ENCODE peak calls at places on chromosome 5, in five cellular contexts. One of them, this sample, is unnamed.

GRCh38 chr5:147743686-147744332 is 38.7 kb downstream of the JAKMIP2 start:
- DNase-seq in left lung: no peak
- DNase-seq in body of pancreas: no peak
- DNase-seq in kidney: no peak
- DNase-seq in GM23248: no peak
- DNase-seq in this sample: no peak

GRCh38 chr5:42600441-42600840 is 156.2 kb upstream of the CCDC152 start:
- DNase-seq in body of pancreas: no peak
- DNase-seq in GM23248: no peak
- DNase-seq in kidney: no peak
- DNase-seq in left lung: no peak
- DNase-seq in this sample: no peak

GRCh38 chr5:107806271-107806670 is 135.5 kb upstream of the EFNA5 start:
- DNase-seq in left lung: no peak
- DNase-seq in GM23248: no peak
- DNase-seq in body of pancreas: no peak
- DNase-seq in kidney: no peak
- DNase-seq in this sample: no peak

GRCh38 chr5:1316941-1317340 is 22.1 kb upstream of the TERT start:
- DNase-seq in left lung: no peak
- DNase-seq in body of pancreas: no peak
- DNase-seq in GM23248: no peak
- DNase-seq in kidney: no peak
- DNase-seq in this sample: no peak

GRCh38 chr5:99004960-99005359 is 76.2 kb upstream of the CHD1 start:
- DNase-seq in body of pancreas: no peak
- DNase-seq in left lung: no peak
- DNase-seq in GM23248: no peak
- DNase-seq in kidney: no peak
- DNase-seq in this sample: no peak

GRCh38 chr5:157100140-157100679 is 8.6 kb downstream of the HAVCR2 start:
- DNase-seq in kidney: no peak
- DNase-seq in GM23248: peak; percentile 87
- DNase-seq in left lung: peak; percentile 38
- DNase-seq in body of pancreas: no peak
- DNase-seq in this sample: no peak

GRCh38 chr5:98827161-98827560 is 53.7 kb downstream of the RGMB start:
- DNase-seq in left lung: no peak
- DNase-seq in GM23248: peak; percentile 65
- DNase-seq in kidney: no peak
- DNase-seq in body of pancreas: no peak
- DNase-seq in this sample: no peak

GRCh38 chr5:132418876-132419275 is 49.4 kb downstream of the SLC22A5 start:
- DNase-seq in body of pancreas: no peak
- DNase-seq in kidney: no peak
- DNase-seq in GM23248: peak; percentile 24
- DNase-seq in left lung: no peak
- DNase-seq in this sample: no peak

GRCh38 chr5:153551537-153552079 is 61.1 kb downstream of the GRIA1 start:
- DNase-seq in kidney: no peak
- DNase-seq in body of pancreas: no peak
- DNase-seq in left lung: no peak
- DNase-seq in GM23248: peak; percentile 95
- DNase-seq in this sample: no peak

GRCh38 chr5:108084105-108084504 is 297.8 kb downstream of the FBXL17 start:
- DNase-seq in GM23248: no peak
- DNase-seq in left lung: no peak
- DNase-seq in kidney: no peak
- DNase-seq in body of pancreas: no peak
- DNase-seq in this sample: no peak

GRCh38 chr5:11334404-11334803 is 569.8 kb downstream of the CTNND2 start:
- DNase-seq in left lung: no peak
- DNase-seq in body of pancreas: no peak
- DNase-seq in GM23248: peak; percentile 3
- DNase-seq in kidney: no peak
- DNase-seq in this sample: peak; percentile 50

GRCh38 chr5:168227001-168227400 is 64.4 kb upstream of the WWC1 start:
- DNase-seq in GM23248: peak; percentile 25
- DNase-seq in left lung: no peak
- DNase-seq in kidney: no peak
- DNase-seq in body of pancreas: no peak
- DNase-seq in this sample: no peak

GRCh38 chr5:115586525-115587146 is 15.6 kb downstream of the TICAM2 start:
- DNase-seq in GM23248: peak; percentile 77
- DNase-seq in kidney: no peak
- DNase-seq in body of pancreas: no peak
- DNase-seq in left lung: no peak
- DNase-seq in this sample: no peak

GRCh38 chr5:96838483-96839395 is 31.0 kb upstream of the ERAP1 start:
- DNase-seq in left lung: no peak
- DNase-seq in body of pancreas: no peak
- DNase-seq in kidney: no peak
- DNase-seq in GM23248: no peak
- DNase-seq in this sample: no peak

GRCh38 chr5:20470997-20471396 is 483.0 kb upstream of the CDH18 start:
- DNase-seq in body of pancreas: no peak
- DNase-seq in kidney: no peak
- DNase-seq in GM23248: no peak
- DNase-seq in left lung: no peak
- DNase-seq in this sample: no peak

GRCh38 chr5:151742870-151743294 is 15.5 kb downstream of the ATOX1 start:
- DNase-seq in GM23248: peak; percentile 86
- DNase-seq in left lung: no peak
- DNase-seq in kidney: no peak
- DNase-seq in body of pancreas: no peak
- DNase-seq in this sample: peak; percentile 44

GRCh38 chr5:132465095-132465707 is 25.4 kb downstream of the IRF1 start:
- DNase-seq in left lung: peak; percentile 25
- DNase-seq in GM23248: peak; percentile 36
- DNase-seq in body of pancreas: no peak
- DNase-seq in kidney: peak; percentile 72
- DNase-seq in this sample: no peak

GRCh38 chr5:103918668-103919367 is 356.2 kb upstream of the NUDT12 start:
- DNase-seq in left lung: no peak
- DNase-seq in body of pancreas: no peak
- DNase-seq in kidney: no peak
- DNase-seq in GM23248: no peak
- DNase-seq in this sample: no peak

GRCh38 chr5:90844931-90845330 is 286.3 kb downstream of the ADGRV1 start:
- DNase-seq in left lung: no peak
- DNase-seq in kidney: peak; percentile 39
- DNase-seq in GM23248: no peak
- DNase-seq in body of pancreas: peak; percentile 12
- DNase-seq in this sample: no peak

GRCh38 chr5:9362600-9362999 is 183.3 kb downstream of the SEMA5A start:
- DNase-seq in left lung: no peak
- DNase-seq in body of pancreas: no peak
- DNase-seq in kidney: no peak
- DNase-seq in GM23248: no peak
- DNase-seq in this sample: no peak

GRCh38 chr5:76341935-76342334 is 61.1 kb upstream of the IQGAP2 start:
- DNase-seq in left lung: no peak
- DNase-seq in body of pancreas: no peak
- DNase-seq in kidney: no peak
- DNase-seq in GM23248: no peak
- DNase-seq in this sample: no peak

GRCh38 chr5:62632181-62632580 is 53.6 kb downstream of the LRRC70 start:
- DNase-seq in GM23248: no peak
- DNase-seq in left lung: no peak
- DNase-seq in body of pancreas: no peak
- DNase-seq in kidney: no peak
- DNase-seq in this sample: no peak

GRCh38 chr5:58459276-58459859 is 518 bp downstream of the PLK2 start:
- DNase-seq in left lung: peak; percentile 47
- DNase-seq in kidney: no peak
- DNase-seq in body of pancreas: no peak
- DNase-seq in GM23248: peak; percentile 70
- DNase-seq in this sample: peak; percentile 70

GRCh38 chr5:39264528-39264927 is 45.2 kb upstream of the FYB1 start:
- DNase-seq in body of pancreas: no peak
- DNase-seq in GM23248: no peak
- DNase-seq in kidney: no peak
- DNase-seq in left lung: no peak
- DNase-seq in this sample: no peak
- H3K4me1 ChIP-seq in body of pancreas: no peaks in the 10 kb centered on the region
- H3K4me1 ChIP-seq in GM23248: peaks cover 6% of the 10 kb centered on the region
- H3K4me1 ChIP-seq in kidney: no peaks in the 10 kb centered on the region
- H3K4me1 ChIP-seq in left lung: peaks cover 65% of the 10 kb centered on the region
- H3K4me1 ChIP-seq in this sample: no peaks in the 10 kb centered on the region

GRCh38 chr5:17361331-17361730 is 136.7 kb upstream of the TAF11L2 start:
- DNase-seq in GM23248: no peak
- DNase-seq in left lung: no peak
- DNase-seq in body of pancreas: no peak
- DNase-seq in kidney: no peak
- DNase-seq in this sample: no peak

GRCh38 chr5:17367256-17367845 is 130.7 kb upstream of the TAF11L2 start:
- DNase-seq in left lung: no peak
- DNase-seq in GM23248: no peak
- DNase-seq in kidney: no peak
- DNase-seq in body of pancreas: no peak
- DNase-seq in this sample: no peak

GRCh38 chr5:17360879-17361278 is 137.2 kb upstream of the TAF11L2 start:
- DNase-seq in left lung: no peak
- DNase-seq in kidney: no peak
- DNase-seq in body of pancreas: no peak
- DNase-seq in GM23248: no peak
- DNase-seq in this sample: no peak

GRCh38 chr5:17365326-17365725 is 132.7 kb upstream of the TAF11L2 start:
- DNase-seq in left lung: no peak
- DNase-seq in body of pancreas: no peak
- DNase-seq in kidney: no peak
- DNase-seq in GM23248: no peak
- DNase-seq in this sample: no peak

DNA sequence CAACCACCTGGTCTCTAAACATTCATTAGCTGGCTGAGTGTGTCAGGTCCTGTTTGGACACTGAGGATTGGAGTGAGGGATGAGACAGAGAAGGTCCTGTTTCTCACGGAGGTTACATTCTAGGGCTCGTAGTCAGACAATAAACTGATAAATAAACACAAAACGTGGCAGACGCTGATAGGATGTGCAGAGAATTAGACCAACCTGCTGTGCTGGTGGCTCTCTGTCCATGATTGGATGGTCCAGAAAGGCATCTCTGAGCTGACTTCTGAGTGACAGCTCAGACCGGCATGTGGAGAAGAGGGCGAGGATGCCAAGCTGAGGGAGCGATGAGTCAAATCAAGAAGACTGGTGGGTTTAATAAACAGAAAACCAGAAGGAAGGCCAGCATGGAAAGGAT is 132.3 kb upstream of the TAF11L2 start:
- DNase-seq in GM23248: no peak
- DNase-seq in left lung: no peak
- DNase-seq in kidney: no peak
- DNase-seq in body of pancreas: no peak
- DNase-seq in this sample: no peak
- H3K27ac ChIP-seq in GM23248: no peak overlapping the region
- H3K27ac ChIP-seq in left lung: no peak overlapping the region
- H3K27ac ChIP-seq in kidney: no peak overlapping the region
- H3K27ac ChIP-seq in body of pancreas: no peak overlapping the region
- H3K27ac ChIP-seq in this sample: no peak overlapping the region

DNA sequence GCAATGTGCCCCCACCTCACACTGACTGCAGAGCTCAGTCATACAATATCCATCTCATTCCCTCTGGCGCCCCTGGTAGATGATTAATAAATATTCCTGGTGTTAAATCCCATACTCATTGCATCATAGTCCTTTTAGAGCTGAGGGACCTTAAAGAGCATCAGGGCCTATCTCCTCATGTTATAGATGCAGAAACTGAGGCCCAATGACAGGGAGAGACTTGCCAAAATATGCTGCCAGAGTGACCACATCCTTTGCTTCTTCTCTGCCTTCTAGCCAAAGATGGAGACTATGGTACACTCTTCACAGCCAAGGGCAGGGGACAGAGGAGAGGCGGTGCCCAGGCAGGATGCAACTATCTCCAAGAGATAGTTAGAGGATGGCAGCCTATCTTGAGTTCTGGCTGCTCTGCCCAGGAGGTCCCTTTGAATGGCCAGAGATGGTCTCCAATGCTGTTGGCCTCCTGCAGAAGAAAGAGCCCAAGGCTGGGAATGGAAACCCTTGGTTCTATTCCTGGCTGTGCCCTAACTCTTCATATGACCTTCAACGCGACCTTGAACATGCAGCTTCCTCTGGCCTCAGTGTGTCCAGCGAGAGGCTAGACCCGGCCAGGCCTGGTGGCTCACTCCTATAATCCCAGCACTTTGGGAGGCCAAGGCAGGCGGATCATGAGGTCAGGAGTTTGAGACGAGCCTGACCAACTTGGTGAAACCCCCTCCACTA is 36.3 kb upstream of the IL17B start:
- DNase-seq in GM23248: peak; percentile 61
- DNase-seq in left lung: no peak
- DNase-seq in body of pancreas: no peak
- DNase-seq in kidney: no peak
- DNase-seq in this sample: no peak
- H3K4me1 ChIP-seq in GM23248: peaks cover 50% of the 10 kb centered on the region
- H3K4me1 ChIP-seq in left lung: peaks cover 33% of the 10 kb centered on the region
- H3K4me1 ChIP-seq in body of pancreas: no peaks in the 10 kb centered on the region
- H3K4me1 ChIP-seq in kidney: no peaks in the 10 kb centered on the region
- H3K4me1 ChIP-seq in this sample: peaks cover 20% of the 10 kb centered on the region

GRCh38 chr5:65163698-65164097 is 318.0 kb downstream of the ADAMTS6 start:
- DNase-seq in GM23248: peak; percentile 58
- DNase-seq in left lung: no peak
- DNase-seq in kidney: no peak
- DNase-seq in body of pancreas: no peak
- DNase-seq in this sample: no peak

GRCh38 chr5:65161655-65162054 is 320.1 kb downstream of the ADAMTS6 start:
- DNase-seq in kidney: no peak
- DNase-seq in left lung: no peak
- DNase-seq in GM23248: peak; percentile 26
- DNase-seq in body of pancreas: no peak
- DNase-seq in this sample: no peak

GRCh38 chr5:65156933-65157332 is 324.8 kb downstream of the ADAMTS6 start:
- DNase-seq in body of pancreas: no peak
- DNase-seq in GM23248: no peak
- DNase-seq in left lung: no peak
- DNase-seq in kidney: no peak
- DNase-seq in this sample: no peak

GRCh38 chr5:65152131-65152530 is 329.6 kb downstream of the ADAMTS6 start:
- DNase-seq in body of pancreas: no peak
- DNase-seq in left lung: no peak
- DNase-seq in GM23248: peak; percentile 53
- DNase-seq in kidney: no peak
- DNase-seq in this sample: no peak

GRCh38 chr5:65157906-65158603 is 323.7 kb downstream of the ADAMTS6 start:
- DNase-seq in kidney: no peak
- DNase-seq in body of pancreas: no peak
- DNase-seq in left lung: no peak
- DNase-seq in GM23248: no peak
- DNase-seq in this sample: no peak
- H3K27ac ChIP-seq in kidney: no peak overlapping the region
- H3K27ac ChIP-seq in body of pancreas: no peak overlapping the region
- H3K27ac ChIP-seq in left lung: no peak overlapping the region
- H3K27ac ChIP-seq in GM23248: no peak overlapping the region
- H3K27ac ChIP-seq in this sample: no peak overlapping the region

GRCh38 chr5:31944683-31945445 is 229.3 kb downstream of the GOLPH3 start:
- DNase-seq in GM23248: no peak
- DNase-seq in left lung: no peak
- DNase-seq in body of pancreas: peak; percentile 24
- DNase-seq in kidney: peak; percentile 74
- DNase-seq in this sample: no peak
- H3K4me1 ChIP-seq in GM23248: no peaks in the 10 kb centered on the region
- H3K4me1 ChIP-seq in left lung: no peaks in the 10 kb centered on the region
- H3K4me1 ChIP-seq in body of pancreas: peaks cover 6% of the 10 kb centered on the region
- H3K4me1 ChIP-seq in kidney: no peaks in the 10 kb centered on the region
- H3K4me1 ChIP-seq in this sample: no peaks in the 10 kb centered on the region